ENCODE peak calls at places on chromosomes 5 and 9, in seven cellular contexts. M, C, Y, V, D, A and U are unnamed samples.

GRCh38 chr9:132114102-132114707 is 34.5 kb upstream of the MED27 start:
- DNase-seq in M (no peak), C (peak), Y (peak), V (peak), D (peak), A (peak), U (no peak)

GRCh38 chr5:149345892-149346222 is 558 bp downstream of the GRPEL2 start:
- DNase-seq in M (no peak), C (no peak), Y (no peak), V (no peak), D (peak), A (peak), U (no peak)

GRCh38 chr9:80605129-80605528 is 1033.4 kb downstream of the TLE4 start:
- DNase-seq in M (no peak), C (no peak), Y (no peak), V (no peak), D (peak), A (peak), U (no peak)

GRCh38 chr9:120877276-120878034 is 467 bp upstream of the PHF19 start:
- DNase-seq in M (no peak), C (peak), Y (peak), V (peak), D (peak), A (peak), U (peak)

GRCh38 chr9:76580188-76580587 is 121.2 kb downstream of the GCNT1 start:
- DNase-seq in M (no peak), C (no peak), Y (no peak), V (no peak), D (no peak), A (no peak), U (no peak)

GRCh38 chr9:14895806-14896205 is 14.4 kb downstream of the FREM1 start:
- DNase-seq in M (no peak), C (no peak), Y (no peak), V (no peak), D (peak), A (peak), U (no peak)

GRCh38 chr9:126517751-126518261 is 95.9 kb upstream of the LMX1B start:
- DNase-seq in M (no peak), C (no peak), Y (no peak), V (no peak), D (no peak), A (peak), U (peak)

GRCh38 chr9:100150209-100150608 is 51.2 kb downstream of the INVS start:
- DNase-seq in M (no peak), C (no peak), Y (no peak), V (no peak), D (no peak), A (peak), U (no peak)

GRCh38 chr5:174615986-174616500 is 108.3 kb upstream of the MSX2 start:
- DNase-seq in M (no peak), C (no peak), Y (no peak), V (no peak), D (no peak), A (no peak), U (no peak)

GRCh38 chr5:157323107-157323706 is 57.3 kb downstream of the CYFIP2 start:
- DNase-seq in M (no peak), C (no peak), Y (no peak), V (no peak), D (peak), A (no peak), U (no peak)

GRCh38 chr9:25602366-25603044 is 75.7 kb downstream of the TUSC1 start:
- DNase-seq in M (no peak), C (peak), Y (no peak), V (no peak), D (peak), A (no peak), U (no peak)

DNA sequence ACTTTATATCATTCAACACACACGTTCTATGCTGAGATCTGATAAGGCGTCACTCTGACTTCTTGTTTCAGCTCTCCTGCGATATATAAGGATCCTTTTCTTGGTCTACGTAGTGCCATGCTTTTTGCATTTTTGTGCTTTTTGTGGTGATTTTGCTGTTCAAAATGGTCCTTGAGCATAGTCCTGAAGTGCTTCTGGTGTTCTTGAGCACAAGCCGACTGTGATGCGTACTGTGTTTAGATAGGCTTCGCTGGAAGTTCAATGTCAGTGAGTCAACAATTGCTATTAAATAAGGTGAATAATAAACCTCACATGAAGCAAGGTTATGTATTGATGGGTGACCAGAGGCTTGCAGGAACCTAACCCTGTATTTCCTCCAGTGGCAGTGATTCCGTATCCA is 46.8 kb downstream of the ACO1 start:
- DNase-seq in M (no peak), C (no peak), Y (no peak), V (no peak), D (no peak), A (peak), U (no peak)
- H3K27ac ChIP-seq in M (no peak), C (no peak), Y (no peak), V (no peak), D (no peak), A (peak), U (no peak)

GRCh38 chr9:127962278-127962677 is 18.5 kb downstream of the EEIG1 start:
- DNase-seq in M (no peak), C (no peak), Y (no peak), V (no peak), D (no peak), A (no peak), U (no peak)
- H3K27ac ChIP-seq in M (no peak), C (no peak), Y (no peak), V (no peak), D (peak), A (no peak), U (peak)

GRCh38 chr5:131285637-131286399 is 22.0 kb downstream of the CDC42SE2 start:
- DNase-seq in M (no peak), C (no peak), Y (no peak), V (no peak), D (no peak), A (no peak), U (no peak)
- H3K27ac ChIP-seq in M (no peak), C (peak), Y (peak), V (no peak), D (no peak), A (no peak), U (peak)

GRCh38 chr5:132773114-132773513 is 3.9 kb downstream of the SEPTIN8 start:
- DNase-seq in M (no peak), C (no peak), Y (peak), V (no peak), D (no peak), A (no peak), U (no peak)

GRCh38 chr5:132772291-132773070 is 4.6 kb downstream of the SEPTIN8 start:
- DNase-seq in M (no peak), C (no peak), Y (peak), V (no peak), D (no peak), A (no peak), U (no peak)

GRCh38 chr5:132771559-132771998 is 5.5 kb downstream of the SEPTIN8 start:
- DNase-seq in M (no peak), C (no peak), Y (peak), V (no peak), D (peak), A (peak), U (no peak)

GRCh38 chr5:132768485-132768868 is 8.6 kb downstream of the SEPTIN8 start:
- DNase-seq in M (no peak), C (no peak), Y (no peak), V (no peak), D (no peak), A (no peak), U (peak)

DNA sequence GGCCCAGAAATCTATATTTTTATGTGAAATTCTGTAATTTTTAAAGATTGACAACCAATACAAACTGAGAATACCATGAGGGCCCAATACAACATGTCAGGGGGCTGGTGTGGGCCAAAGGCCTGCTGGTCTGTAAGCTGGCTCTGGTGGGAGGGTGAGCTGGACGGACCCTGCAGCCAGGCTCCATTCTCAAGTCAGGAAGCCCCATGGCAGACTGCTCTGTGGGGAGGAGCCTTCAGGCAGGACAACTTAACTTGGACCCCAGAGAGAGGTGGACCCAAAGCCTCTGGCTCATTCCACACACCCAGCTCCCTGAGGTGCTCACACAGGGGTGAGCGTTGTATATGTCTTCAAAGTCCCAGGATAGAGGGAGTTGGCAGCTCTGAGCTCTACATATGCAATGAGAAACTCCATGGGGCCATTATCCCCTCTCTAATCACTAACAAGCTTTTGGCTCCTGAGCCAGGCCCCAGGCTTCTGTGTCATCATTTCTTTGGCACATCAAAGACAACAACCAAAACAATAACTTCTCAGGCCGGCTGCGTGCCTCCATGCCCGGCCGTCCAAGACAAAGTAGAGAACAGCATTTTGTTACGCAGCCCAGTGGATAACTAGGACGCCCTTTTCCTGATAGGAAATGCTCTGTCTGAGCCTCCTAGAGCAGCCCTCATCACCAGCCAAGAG is 6.4 kb downstream of the SEPTIN8 start:
- DNase-seq in M (no peak), C (no peak), Y (peak), V (no peak), D (no peak), A (peak), U (peak)
- H3K27ac ChIP-seq in M (no peak), C (no peak), Y (no peak), V (no peak), D (peak), A (peak), U (no peak)

GRCh38 chr5:147985593-147985992 is 78.2 kb upstream of the SPINK5 start:
- DNase-seq in M (no peak), C (no peak), Y (no peak), V (no peak), D (no peak), A (no peak), U (no peak)

GRCh38 chr5:147986134-147986757 is 77.5 kb upstream of the SPINK5 start:
- DNase-seq in M (no peak), C (no peak), Y (no peak), V (no peak), D (no peak), A (no peak), U (no peak)

GRCh38 chr5:147979761-147980160 is 73.4 kb upstream of the C5orf46 start:
- DNase-seq in M (no peak), C (no peak), Y (no peak), V (no peak), D (no peak), A (no peak), U (no peak)

GRCh38 chr5:147981074-147981473 is 74.7 kb upstream of the C5orf46 start:
- DNase-seq in M (no peak), C (no peak), Y (no peak), V (no peak), D (no peak), A (no peak), U (no peak)
- H3K27ac ChIP-seq in M (no peak), C (no peak), Y (no peak), V (no peak), D (no peak), A (no peak), U (no peak)